ENCODE peak calls at places on chromosomes 12 and 14, in seven cellular contexts. Y, J, A, T, Q, Z and U are unnamed samples.

GRCh38 chr12:7628401-7628961 is 37.2 kb downstream of the APOBEC1 start:
- DNase-seq in A (no peak), J (no peak), Z (no peak), Y (no peak), Q (no peak), T (no peak), U (no peak)

GRCh38 chr12:115468087-115468510 is 784.1 kb upstream of the TBX3 start:
- DNase-seq in T (no peak), Z (no peak), Y (no peak), Q (peak), J (no peak), A (peak), U (peak)

GRCh38 chr12:5498806-5499205 is 66.9 kb downstream of the NTF3 start:
- DNase-seq in T (no peak), Y (no peak), J (no peak), Z (no peak), Q (no peak), A (no peak), U (no peak)

GRCh38 chr14:97408937-97409860 is 612.0 kb downstream of the VRK1 start:
- DNase-seq in Q (no peak), A (no peak), T (no peak), Z (no peak), Y (no peak), J (no peak), U (no peak)

GRCh38 chr12:109253913-109254544 is 55.1 kb downstream of the FOXN4 start:
- DNase-seq in T (no peak), Q (no peak), J (no peak), Y (no peak), A (no peak), Z (no peak), U (no peak)

GRCh38 chr12:83365317-83365716 is 678.6 kb downstream of the TMTC2 start:
- DNase-seq in Q (no peak), T (no peak), Y (no peak), A (no peak), J (no peak), Z (no peak), U (no peak)

GRCh38 chr14:61103541-61104339 is 122.7 kb downstream of the SLC38A6 start:
- DNase-seq in A (peak), Q (peak), Z (no peak), Y (no peak), T (peak), J (peak), U (peak)

GRCh38 chr12:59823535-59823934 is 227.7 kb downstream of the SLC16A7 start:
- DNase-seq in Q (no peak), J (no peak), A (no peak), T (no peak), Z (no peak), Y (no peak), U (no peak)

GRCh38 chr14:102304611-102305506 is at the start of gene MOK:
- DNase-seq in J (peak), Q (peak), Y (peak), Z (peak), T (peak), A (peak), U (peak)

GRCh38 chr12:48671231-48671856 is 10.7 kb downstream of the KANSL2 start:
- DNase-seq in Y (no peak), A (no peak), Z (no peak), T (no peak), Q (no peak), J (no peak), U (no peak)

GRCh38 chr12:124217508-124217981 is 77.3 kb upstream of the RFLNA start:
- DNase-seq in Q (no peak), Y (no peak), J (peak), A (no peak), Z (peak), T (no peak), U (no peak)

GRCh38 chr12:124225730-124226129 is 69.2 kb upstream of the RFLNA start:
- DNase-seq in Z (no peak), T (no peak), A (no peak), Y (no peak), Q (no peak), J (no peak), U (no peak)

GRCh38 chr12:124224535-124225110 is 70.3 kb upstream of the RFLNA start:
- DNase-seq in Q (no peak), Y (no peak), J (no peak), Z (no peak), T (no peak), A (no peak), U (no peak)

GRCh38 chr12:124228050-124228711 is 66.7 kb upstream of the RFLNA start:
- DNase-seq in T (no peak), A (no peak), Z (no peak), Q (no peak), Y (no peak), J (no peak), U (no peak)

GRCh38 chr12:124222368-124223245 is 72.3 kb upstream of the RFLNA start:
- DNase-seq in T (no peak), Z (no peak), Q (no peak), A (no peak), Y (no peak), J (no peak), U (no peak)
- H3K4me3 ChIP-seq in T (no peak), Z (no peak), Q (no peak), A (no peak), Y (no peak), J (no peak), U (no peak)

DNA sequence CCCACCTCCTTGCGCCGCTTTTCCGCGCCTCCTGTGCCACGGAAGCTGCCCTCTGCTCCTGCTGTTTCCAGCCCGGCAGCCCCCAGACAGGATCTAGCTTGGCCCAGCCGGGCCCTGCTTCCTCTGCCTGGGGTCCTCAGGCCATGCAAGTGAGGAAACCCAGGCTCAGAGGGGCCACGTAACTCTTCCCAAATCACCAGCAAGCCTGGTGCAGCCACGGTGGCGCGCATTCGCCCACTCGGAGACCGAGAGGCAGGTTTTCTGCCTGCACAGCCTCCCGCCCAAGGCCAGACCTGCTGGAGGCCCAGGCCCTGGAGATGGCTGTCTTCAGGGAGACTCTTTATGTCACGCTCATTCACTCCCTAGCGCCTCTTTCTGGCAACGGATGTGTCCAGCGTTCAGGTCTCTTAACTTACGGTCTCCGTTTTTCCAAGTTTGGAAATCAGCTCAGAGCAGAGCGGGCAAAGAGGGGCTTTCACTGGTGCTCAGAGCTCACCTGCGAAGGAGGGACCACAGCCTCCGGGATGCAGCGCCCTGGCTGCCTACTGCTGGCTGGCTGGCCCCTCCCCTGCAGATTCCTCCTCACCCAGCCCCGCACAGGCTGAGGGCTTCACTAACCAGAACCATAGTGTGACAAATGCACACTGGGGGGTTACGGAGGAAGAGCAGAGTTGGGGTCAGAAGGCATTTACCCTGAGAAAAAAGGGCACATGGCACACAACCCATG is 20.6 kb upstream of the CEP170B start:
- DNase-seq in A (no peak), T (no peak), Q (no peak), Y (peak), J (no peak), Z (no peak), U (no peak)
- H3K4me3 ChIP-seq in A (no peak), T (no peak), Q (no peak), Y (peak), J (no peak), Z (no peak), U (no peak)

DNA sequence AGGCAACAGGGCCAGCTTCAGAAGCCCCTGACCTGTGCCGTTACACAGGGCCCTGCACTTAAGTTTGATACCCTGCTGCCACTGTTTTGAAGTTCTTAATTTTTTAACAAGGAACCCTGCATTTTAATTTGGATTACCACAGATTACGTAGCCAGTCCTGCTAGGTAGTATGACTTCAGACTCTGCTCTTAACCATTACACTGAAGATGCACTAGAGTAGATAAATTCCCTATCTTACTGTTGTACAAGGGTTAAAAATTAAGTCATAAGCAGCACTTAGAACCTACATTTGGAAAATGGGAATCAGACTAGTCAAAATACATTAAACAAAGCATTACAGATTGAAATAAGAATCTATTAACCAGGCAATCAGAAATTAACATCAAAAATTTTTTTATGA is 2.3 kb downstream of the GNPNAT1 start:
- DNase-seq in Y (no peak), Z (no peak), T (no peak), J (no peak), Q (no peak), A (no peak), U (no peak)
- H3K4me3 ChIP-seq in Y (no peak), Z (peak), T (peak), J (peak), Q (peak), A (no peak), U (peak)

GRCh38 chr12:100447405-100447804 is 26.3 kb upstream of the NR1H4 start:
- DNase-seq in A (no peak), Y (no peak), J (no peak), T (no peak), Z (no peak), Q (no peak), U (no peak)
- H3K4me3 ChIP-seq in A (no peak), Y (no peak), J (no peak), T (no peak), Z (no peak), Q (no peak), U (no peak)

GRCh38 chr14:64196026-64196425 is 98.1 kb downstream of the ESR2 start:
- DNase-seq in Q (no peak), A (no peak), J (no peak), Z (no peak), Y (no peak), T (no peak), U (no peak)

GRCh38 chr14:64196668-64197411 is 97.3 kb downstream of the ESR2 start:
- DNase-seq in Y (peak), T (no peak), J (peak), A (peak), Z (peak), Q (no peak), U (no peak)

GRCh38 chr14:64200170-64200569 is 94.0 kb downstream of the ESR2 start:
- DNase-seq in A (peak), Q (no peak), T (no peak), Z (no peak), Y (peak), J (no peak), U (no peak)

GRCh38 chr14:64198486-64198885 is 95.7 kb downstream of the ESR2 start:
- DNase-seq in Q (no peak), T (no peak), A (no peak), J (no peak), Z (no peak), Y (no peak), U (no peak)

DNA sequence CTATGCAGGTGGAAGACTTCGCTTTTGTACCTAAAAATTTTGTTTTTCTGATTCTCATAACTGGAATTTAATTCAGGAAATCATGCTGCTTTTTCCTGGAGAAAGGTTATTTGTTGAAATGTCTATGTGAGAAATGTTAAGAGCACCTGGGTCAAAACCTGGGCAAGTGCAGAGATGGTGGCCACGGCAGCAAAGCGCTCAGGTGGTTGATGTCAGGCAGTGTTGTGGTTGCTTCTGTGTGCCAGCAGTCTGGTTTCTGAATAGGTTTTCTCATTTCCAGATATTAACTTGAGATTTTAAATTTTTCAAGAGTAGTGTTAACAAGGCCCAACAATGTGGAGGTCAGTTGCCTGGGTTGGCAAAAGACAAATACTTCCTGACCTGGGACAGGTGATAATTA is 96.2 kb downstream of the ESR2 start:
- DNase-seq in J (no peak), Q (no peak), T (no peak), A (no peak), Z (no peak), Y (no peak), U (no peak)
- H3K4me3 ChIP-seq in J (no peak), Q (no peak), T (no peak), A (no peak), Z (no peak), Y (no peak), U (no peak)

GRCh38 chr12:124920353-124920935 is 6.0 kb upstream of the UBC start:
- DNase-seq in T (no peak), Z (peak), Q (no peak), Y (no peak), A (no peak), J (no peak), U (no peak)
- H3K4me3 ChIP-seq in T (no peak), Z (no peak), Q (no peak), Y (no peak), A (no peak), J (no peak), U (no peak)

GRCh38 chr12:118372541-118373495 is at the start of gene TAOK3:
- DNase-seq in Y (peak), A (peak), Z (peak), J (peak), Q (peak), T (peak), U (peak)

GRCh38 chr12:118375348-118375747 is 1.0 kb upstream of the SUDS3 start:
- DNase-seq in A (no peak), Z (no peak), T (no peak), J (no peak), Y (no peak), Q (no peak), U (no peak)

GRCh38 chr12:118374909-118375308 is 1.4 kb upstream of the SUDS3 start:
- DNase-seq in Q (no peak), Z (no peak), T (no peak), J (no peak), Y (no peak), A (no peak), U (no peak)

GRCh38 chr12:118374126-118374725 is 1.5 kb upstream of the TAOK3 start:
- DNase-seq in Q (no peak), Z (peak), T (no peak), Y (no peak), J (no peak), A (no peak), U (no peak)

DNA sequence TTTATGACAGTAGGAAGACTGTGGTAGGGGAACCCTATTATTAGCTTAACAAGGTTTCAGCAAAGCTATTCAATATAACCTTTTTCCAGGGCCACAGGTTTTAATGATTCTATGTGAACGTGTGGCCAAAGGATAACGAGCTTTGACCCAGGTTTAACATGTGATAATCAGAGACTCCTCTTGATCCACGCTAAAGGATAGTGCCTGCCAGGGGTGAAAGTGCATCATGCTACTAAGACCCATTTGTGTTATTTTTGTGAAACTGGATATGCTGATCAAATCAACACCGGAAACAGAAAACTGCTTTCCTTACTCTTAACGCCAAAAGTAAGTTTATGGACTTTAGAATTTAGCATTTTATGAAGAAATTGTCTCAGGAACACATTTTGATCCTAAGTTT is 921 bp upstream of the TAOK3 start:
- DNase-seq in Z (no peak), A (no peak), Q (no peak), T (no peak), J (no peak), Y (no peak), U (no peak)
- H3K4me3 ChIP-seq in Z (peak), A (peak), Q (peak), T (peak), J (peak), Y (peak), U (peak)